ENCODE peak calls at places on chromosomes 5 and 9, in seven cellular contexts. X, C, R, Y, Z, K and H are unnamed samples.

GRCh38 chr5:177477701-177478477 is 4.5 kb upstream of the DBN1 start:
- DNase-seq in X (no peak), C (no peak), R (no peak), Y (no peak), Z (no peak), K (peak; percentile 41), H (no peak)

GRCh38 chr5:56814963-56815656 is at the start of gene MAP3K1:
- DNase-seq in X (peak; percentile 84), C (peak; percentile 60), R (peak; percentile 80), Y (peak; percentile 86), Z (peak; percentile 80), K (peak; percentile 58), H (peak; percentile 86)

GRCh38 chr5:72598461-72599433 is 91.5 kb upstream of the ZNF366 start:
- DNase-seq in X (peak; percentile 42), C (peak; percentile 74), R (no peak), Y (no peak), Z (peak; percentile 74), K (peak; percentile 93), H (no peak)

GRCh38 chr5:33941090-33941489 is 4.9 kb downstream of the RXFP3 start:
- DNase-seq in X (no peak), C (no peak), R (no peak), Y (no peak), Z (no peak), K (no peak), H (no peak)

GRCh38 chr5:110096419-110096818 is 406.7 kb downstream of the MAN2A1 start:
- DNase-seq in X (no peak), C (no peak), R (no peak), Y (no peak), Z (no peak), K (no peak), H (no peak)

GRCh38 chr5:82403026-82403425 is 124.9 kb upstream of the RPS23 start:
- DNase-seq in X (no peak), C (no peak), R (no peak), Y (no peak), Z (no peak), K (no peak), H (no peak)

GRCh38 chr9:87464110-87464991 is 33.3 kb upstream of the DAPK1 start:
- DNase-seq in X (no peak), C (no peak), R (no peak), Y (no peak), Z (peak; percentile 23), K (no peak), H (no peak)

GRCh38 chr9:98081477-98082219 is 25.1 kb downstream of the NANS start:
- DNase-seq in X (no peak), C (peak; percentile 50), R (no peak), Y (no peak), Z (peak; percentile 94), K (peak; percentile 46), H (no peak)

GRCh38 chr5:24364711-24365110 is 280.1 kb downstream of the CDH10 start:
- DNase-seq in X (no peak), C (no peak), R (no peak), Y (no peak), Z (no peak), K (no peak), H (no peak)

GRCh38 chr9:127955294-127956015 is 17.8 kb upstream of the DPM2 start:
- DNase-seq in X (peak; percentile 96), C (peak; percentile 43), R (peak; percentile 93), Y (peak; percentile 75), Z (peak; percentile 62), K (no peak), H (no peak)

GRCh38 chr5:169970911-169971436 is 9.3 kb downstream of the INSYN2B start:
- DNase-seq in X (peak; percentile 67), C (peak; percentile 82), R (peak; percentile 34), Y (no peak), Z (no peak), K (peak; percentile 90), H (no peak)

GRCh38 chr5:175120412-175120811 is 323.6 kb downstream of the DRD1 start:
- DNase-seq in X (no peak), C (no peak), R (no peak), Y (no peak), Z (no peak), K (no peak), H (no peak)

GRCh38 chr9:97554566-97555075 is 53.2 kb downstream of the TMOD1 start:
- DNase-seq in X (no peak), C (no peak), R (no peak), Y (no peak), Z (no peak), K (no peak), H (no peak)

GRCh38 chr5:154244476-154244875 is 53.9 kb downstream of the GALNT10 start:
- DNase-seq in X (no peak), C (no peak), R (no peak), Y (no peak), Z (no peak), K (no peak), H (no peak)

GRCh38 chr5:118960557-118960956 is 27.8 kb downstream of the DTWD2 start:
- DNase-seq in X (no peak), C (no peak), R (no peak), Y (no peak), Z (no peak), K (no peak), H (no peak)

GRCh38 chr9:35844628-35845301 is 15.7 kb downstream of the TMEM8B start:
- DNase-seq in X (peak; percentile 14), C (peak; percentile 94), R (no peak), Y (no peak), Z (peak; percentile 22), K (peak; percentile 84), H (no peak)

GRCh38 chr5:154401931-154402330 is 43.9 kb upstream of the SAP30L start:
- DNase-seq in X (no peak), C (no peak), R (no peak), Y (no peak), Z (no peak), K (no peak), H (no peak)

GRCh38 chr5:116765441-116765840 is 190.8 kb upstream of the SEMA6A start:
- DNase-seq in X (no peak), C (no peak), R (no peak), Y (no peak), Z (no peak), K (peak; percentile 86), H (no peak)

GRCh38 chr9:130244548-130245165 is 20.9 kb upstream of the HMCN2 start:
- DNase-seq in X (no peak), C (no peak), R (no peak), Y (no peak), Z (no peak), K (no peak), H (no peak)

DNA sequence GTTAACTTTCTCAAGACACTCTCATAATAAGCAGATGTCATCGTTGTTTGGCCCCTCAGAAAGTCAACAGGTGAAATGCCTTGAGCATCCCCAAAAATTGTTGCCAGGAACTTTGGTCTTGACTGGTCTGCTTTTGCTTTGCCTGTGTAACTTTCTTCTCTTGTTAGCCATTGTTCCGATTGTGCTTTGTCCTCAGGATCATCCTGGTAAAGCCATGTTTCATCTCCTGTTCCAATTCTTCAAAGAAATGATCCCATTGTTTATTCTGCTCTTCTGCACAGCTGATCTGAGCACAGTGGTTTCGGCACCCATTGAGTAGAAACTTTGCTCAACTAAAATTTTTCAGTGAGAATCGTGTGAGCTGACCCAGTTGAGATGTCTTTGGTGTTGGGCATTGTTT is 8.1 kb upstream of the ZBED3 start:
- DNase-seq in X (no peak), C (no peak), R (no peak), Y (no peak), Z (no peak), K (no peak), H (no peak)
- H2BK120ac ChIP-seq in X (no peak overlapping the region), C (no peak overlapping the region), R (no peak overlapping the region), Y (no peak overlapping the region), Z (no peak overlapping the region), K (no peak overlapping the region), H (no peak overlapping the region)

DNA sequence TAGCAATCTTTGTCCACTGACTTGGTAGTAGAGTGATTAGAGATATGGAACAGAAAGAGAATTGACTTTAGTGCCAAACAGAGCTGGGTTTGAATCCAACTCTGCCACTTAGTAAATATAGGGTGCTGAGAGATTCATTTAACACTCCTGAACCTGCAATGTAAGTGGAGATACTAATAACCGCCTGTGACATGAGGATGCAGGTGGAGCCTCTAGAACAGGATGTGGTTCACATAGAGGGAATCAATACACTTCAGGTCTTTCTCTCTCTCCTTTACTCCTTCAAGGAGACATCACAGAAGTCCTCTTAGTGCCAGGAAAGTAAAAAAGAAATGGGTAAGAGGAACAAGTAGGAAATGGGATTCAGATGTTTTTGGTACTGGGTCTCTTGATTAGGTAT is 49.8 kb downstream of the TRPM3 start:
- DNase-seq in X (no peak), C (no peak), R (no peak), Y (no peak), Z (no peak), K (no peak), H (no peak)
- H3K23ac ChIP-seq in X (no peak overlapping the region), C (no peak overlapping the region), R (no peak overlapping the region), Y (no peak overlapping the region), Z (no peak overlapping the region), K (no peak overlapping the region), H (no peak overlapping the region)

DNA sequence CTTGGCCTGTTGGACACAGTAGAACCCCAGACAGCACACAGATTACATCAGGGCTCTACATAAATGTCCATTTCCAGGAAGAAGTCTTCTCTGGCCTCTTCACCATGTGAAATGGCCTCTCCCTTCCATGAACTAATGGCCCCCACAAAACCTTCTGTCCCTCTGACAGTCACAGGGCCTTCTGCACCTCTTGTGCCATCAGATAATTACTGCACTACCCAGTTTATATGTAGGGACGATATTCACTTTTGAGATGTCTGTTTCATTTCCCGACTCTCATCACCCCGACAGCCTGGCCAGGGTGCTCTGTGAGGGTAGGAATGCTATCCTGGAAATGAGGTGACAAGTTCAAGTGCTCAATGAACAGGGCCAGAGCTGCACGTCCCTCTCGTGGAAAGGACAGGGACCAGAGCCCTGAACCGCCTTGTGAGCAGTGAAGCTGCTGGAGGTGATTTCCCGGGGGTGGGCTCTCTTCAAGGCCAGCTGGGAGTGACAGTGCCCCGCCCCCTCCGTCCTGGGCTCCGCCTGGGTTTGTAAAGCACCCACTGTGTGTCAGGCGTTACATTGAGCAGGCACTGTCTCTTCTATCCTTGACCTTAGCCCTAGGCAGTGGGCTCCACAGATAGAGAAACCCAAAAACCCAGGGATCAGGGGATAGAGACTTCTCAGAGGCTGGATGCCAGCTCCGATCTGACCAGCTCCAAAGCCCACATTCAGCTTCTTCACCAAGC is 3.1 kb upstream of the FAM78A start:
- DNase-seq in X (no peak), C (no peak), R (no peak), Y (no peak), Z (no peak), K (no peak), H (no peak)
- H2BK120ac ChIP-seq in X (no peak overlapping the region), C (no peak overlapping the region), R (no peak overlapping the region), Y (no peak overlapping the region), Z (no peak overlapping the region), K (no peak overlapping the region), H (no peak overlapping the region)

GRCh38 chr5:125011014-125011413 is 264.6 kb upstream of the ZNF608 start:
- DNase-seq in X (no peak), C (no peak), R (no peak), Y (no peak), Z (no peak), K (peak; percentile 32), H (no peak)

GRCh38 chr5:125002727-125003598 is 256.5 kb upstream of the ZNF608 start:
- DNase-seq in X (no peak), C (no peak), R (peak; percentile 32), Y (no peak), Z (no peak), K (no peak), H (no peak)

GRCh38 chr5:125004009-125004408 is 257.6 kb upstream of the ZNF608 start:
- DNase-seq in X (no peak), C (no peak), R (no peak), Y (no peak), Z (no peak), K (no peak), H (no peak)

GRCh38 chr5:125005287-125005686 is 258.8 kb upstream of the ZNF608 start:
- DNase-seq in X (no peak), C (no peak), R (no peak), Y (no peak), Z (no peak), K (no peak), H (no peak)

GRCh38 chr5:125006011-125006685 is 259.7 kb upstream of the ZNF608 start:
- DNase-seq in X (peak; percentile 57), C (no peak), R (no peak), Y (no peak), Z (no peak), K (no peak), H (peak; percentile 69)
- H3K23ac ChIP-seq in X (no peak overlapping the region), C (no peak overlapping the region), R (no peak overlapping the region), Y (no peak overlapping the region), Z (no peak overlapping the region), K (no peak overlapping the region), H (no peak overlapping the region)